ENCODE peak calls at places on chromosomes 16 and 17, in ten cellular contexts. O is spleen, S is upper lobe of left lung, M is GM12892, W is esophagus muscularis mucosa, D is stomach, C is GM12891, P is breast epithelium, B is endothelial cell of umbilical vein, E is H1. N is an unnamed sample.

GRCh38 chr16:78292726-78293380 is 193.4 kb downstream of the WWOX start:
- DNase-seq in C (no peak), S (no peak), P (peak), E (no peak), M (no peak), B (no peak), D (no peak), O (no peak), W (no peak), N (no peak)

GRCh38 chr16:82298472-82298871 is 128.4 kb upstream of the MPHOSPH6 start:
- DNase-seq in C (no peak), O (no peak), M (no peak), D (no peak), B (no peak), S (no peak), P (no peak), W (no peak), E (no peak), N (no peak)

GRCh38 chr17:83203073-83203471 is 123.7 kb downstream of the METRNL start:
- DNase-seq in M (no peak), B (peak), W (no peak), D (peak), C (no peak), E (no peak), P (peak), O (peak), S (peak), N (no peak)

GRCh38 chr17:66604381-66604780 is 230.5 kb upstream of the CACNG5 start:
- DNase-seq in O (no peak), E (no peak), P (no peak), C (no peak), S (no peak), M (no peak), B (no peak), D (no peak), W (no peak), N (no peak)

GRCh38 chr17:12789075-12789975 is at the start of gene ARHGAP44:
- DNase-seq in M (peak), P (peak), S (peak), C (peak), B (peak), W (no peak), D (peak), O (peak), E (peak), N (no peak)

GRCh38 chr17:52827526-52827925 is 669.0 kb upstream of the CA10 start:
- DNase-seq in W (no peak), C (no peak), E (no peak), O (no peak), B (no peak), M (no peak), P (no peak), S (peak), D (no peak), N (no peak)

GRCh38 chr17:29588561-29589411 is 662 bp downstream of the GIT1 start:
- DNase-seq in E (peak), W (no peak), M (peak), D (no peak), B (no peak), P (no peak), S (peak), C (no peak), O (peak), N (no peak)

GRCh38 chr16:82011199-82011641 is at the start of gene SDR42E1:
- DNase-seq in E (no peak), S (peak), O (peak), D (peak), M (peak), W (no peak), P (peak), B (no peak), C (peak), N (no peak)

GRCh38 chr17:77470800-77471733 is 330.3 kb downstream of the SEC14L1 start:
- DNase-seq in E (no peak), C (no peak), P (no peak), D (no peak), B (no peak), S (no peak), W (no peak), M (no peak), O (no peak), N (no peak)

GRCh38 chr17:9916108-9916507 is 11.0 kb upstream of the RCVRN start:
- DNase-seq in D (no peak), W (no peak), M (no peak), C (no peak), S (no peak), E (no peak), B (no peak), P (no peak), O (no peak), N (no peak)

GRCh38 chr16:22314661-22315626 is 17.7 kb downstream of the POLR3E start:
- DNase-seq in E (no peak), B (no peak), C (no peak), D (peak), W (no peak), P (peak), O (peak), M (no peak), S (peak), N (no peak)

GRCh38 chr17:40065771-40066510 is 3.2 kb downstream of the THRA start:
- DNase-seq in P (no peak), M (no peak), C (no peak), O (no peak), B (no peak), D (no peak), S (no peak), E (no peak), W (no peak), N (no peak)

GRCh38 chr17:17782425-17783120 is 54.2 kb downstream of the SREBF1 start:
- DNase-seq in W (no peak), D (peak), C (no peak), B (no peak), O (no peak), S (peak), M (no peak), P (no peak), E (peak), N (no peak)

GRCh38 chr17:78879679-78880186 is 23.3 kb downstream of the CEP295NL start:
- DNase-seq in B (peak), S (peak), M (no peak), E (no peak), C (no peak), P (peak), D (no peak), W (peak), O (peak), N (no peak)

GRCh38 chr17:40344321-40345160 is 20.0 kb downstream of the GJD3 start:
- DNase-seq in M (no peak), D (no peak), P (no peak), O (no peak), S (no peak), W (no peak), E (peak), C (no peak), B (peak), N (no peak)

GRCh38 chr16:69378760-69379159 is 7.0 kb downstream of the TERF2 start:
- DNase-seq in E (no peak), C (no peak), D (no peak), W (no peak), P (no peak), O (no peak), B (peak), M (no peak), S (no peak), N (no peak)

DNA sequence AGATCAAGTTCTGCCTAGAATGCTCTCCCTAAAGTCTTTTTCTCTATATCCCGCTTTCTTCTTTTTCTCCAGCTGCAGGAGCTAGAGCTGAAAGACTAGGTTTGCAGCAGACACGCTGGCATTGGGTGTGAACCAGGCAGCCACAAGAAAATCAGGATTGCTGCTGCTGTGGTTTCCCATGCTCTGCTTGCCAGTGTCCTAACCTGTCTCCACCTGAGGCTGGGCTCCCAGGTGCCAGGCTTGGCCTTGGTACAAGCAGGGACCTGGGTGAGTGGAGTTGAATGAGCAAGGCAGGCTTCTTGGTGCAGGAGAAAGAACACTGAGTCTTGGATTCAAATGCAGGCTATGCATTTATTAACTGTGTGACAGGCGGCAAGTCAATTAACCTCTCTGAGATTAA is 440.3 kb upstream of the MAF start:
- DNase-seq in B (no peak), P (no peak), O (no peak), E (no peak), D (no peak), C (no peak), M (no peak), S (no peak), W (no peak), N (no peak)
- TF ChIP-seq POLR2AphosphoS5 in B (no peak), P (no peak), O (no peak), E (no peak), D (no peak), C (no peak), M (no peak), S (no peak), W (no peak), N (no peak)

DNA sequence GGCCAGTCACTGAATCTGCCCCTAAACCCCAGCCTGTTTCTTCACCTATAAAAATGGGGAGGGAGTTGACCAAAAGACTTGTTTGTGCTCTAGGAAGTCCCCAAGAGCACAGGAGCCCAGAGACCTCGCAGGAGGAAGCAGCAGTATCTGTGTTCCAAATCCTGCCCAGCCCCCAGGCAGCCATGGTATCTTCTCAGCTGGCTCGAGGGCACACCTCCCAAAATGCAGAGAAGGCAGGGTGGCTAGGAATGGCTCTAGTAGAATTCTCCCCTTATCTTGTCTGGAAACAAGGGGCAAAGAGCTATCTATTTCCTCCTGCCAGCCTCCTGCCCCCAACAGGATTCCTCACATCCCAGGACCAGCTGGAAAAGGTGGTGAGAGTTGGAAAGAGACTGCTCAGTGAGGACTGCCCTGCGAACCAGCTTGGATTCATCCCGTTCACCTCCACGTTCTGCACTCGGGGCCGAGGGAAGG is 8.6 kb upstream of the TSPOAP1 start:
- DNase-seq in P (no peak), D (no peak), O (peak), W (no peak), B (no peak), S (no peak), E (no peak), C (no peak), M (peak), N (no peak)
- TF ChIP-seq POLR2A in P (no peak), D (no peak), O (no peak), W (no peak), B (no peak), S (no peak), E (no peak), C (peak), M (no peak), N (no peak)

GRCh38 chr17:38729886-38730525 is at the start of gene CISD3:
- DNase-seq in M (peak), P (peak), O (peak), E (peak), S (peak), B (peak), D (peak), W (no peak), C (peak), N (no peak)
- TF ChIP-seq POLR2AphosphoS5 in M (no peak), P (peak), O (peak), E (no peak), S (no peak), B (peak), D (peak), W (no peak), C (peak), N (no peak)

GRCh38 chr16:31530405-31530804 is 2.7 kb downstream of the AHSP start:
- DNase-seq in B (no peak), M (no peak), W (no peak), O (no peak), C (no peak), D (no peak), S (no peak), P (no peak), E (no peak), N (no peak)
- TF ChIP-seq POLR2A in B (no peak), M (no peak), W (no peak), O (no peak), C (no peak), D (no peak), S (no peak), P (no peak), E (no peak), N (no peak)